ENCODE peak calls at places on chromosomes 1 and 21, in seven cellular contexts. M, I, F, O, E, B and R are unnamed samples.

GRCh38 chr1:6587261-6588005 is 7.6 kb downstream of the ZBTB48 start:
- DNase-seq in M (no peak), I (no peak), F (peak), O (no peak), E (no peak), B (peak), R (no peak)

GRCh38 chr1:202982715-202983435 is 15.8 kb upstream of the CYB5R1 start:
- DNase-seq in M (no peak), I (no peak), F (no peak), O (no peak), E (no peak), B (no peak), R (no peak)

GRCh38 chr1:48999321-48999720 is 222.6 kb upstream of the BEND5 start:
- DNase-seq in M (no peak), I (no peak), F (no peak), O (no peak), E (no peak), B (no peak), R (peak)

GRCh38 chr1:209190591-209191241 is 392.8 kb upstream of the CAMK1G start:
- DNase-seq in M (peak), I (no peak), F (no peak), O (peak), E (peak), B (no peak), R (peak)

GRCh38 chr1:214280386-214281029 is 451 bp upstream of the SMYD2 start:
- DNase-seq in M (peak), I (no peak), F (peak), O (peak), E (no peak), B (peak), R (no peak)

GRCh38 chr1:180249725-180250498 is 19.8 kb downstream of the LHX4 start:
- DNase-seq in M (no peak), I (no peak), F (no peak), O (no peak), E (no peak), B (peak), R (no peak)

GRCh38 chr1:155044812-155045690 is 6.1 kb upstream of the ADAM15 start:
- DNase-seq in M (peak), I (peak), F (peak), O (peak), E (no peak), B (peak), R (peak)

GRCh38 chr1:55064861-55065263 is 25.5 kb downstream of the PCSK9 start:
- DNase-seq in M (peak), I (no peak), F (peak), O (no peak), E (no peak), B (peak), R (no peak)

GRCh38 chr21:34844033-34844923 is 175.5 kb downstream of the CLIC6 start:
- DNase-seq in M (peak), I (no peak), F (no peak), O (no peak), E (no peak), B (peak), R (no peak)

GRCh38 chr1:3431266-3431665 is 23.2 kb upstream of the ARHGEF16 start:
- DNase-seq in M (no peak), I (no peak), F (no peak), O (no peak), E (no peak), B (peak), R (peak)

GRCh38 chr21:30216041-30216723 is at the start of gene CLDN8:
- DNase-seq in M (no peak), I (no peak), F (no peak), O (no peak), E (no peak), B (no peak), R (no peak)

GRCh38 chr21:41453761-41454160 is 27.7 kb downstream of the MX1 start:
- DNase-seq in M (no peak), I (no peak), F (no peak), O (no peak), E (no peak), B (no peak), R (no peak)

GRCh38 chr1:59008599-59009347 is 224.9 kb upstream of the JUN start:
- DNase-seq in M (peak), I (no peak), F (no peak), O (no peak), E (no peak), B (no peak), R (peak)

GRCh38 chr1:247376659-247377058 is 39.3 kb upstream of the NLRP3 start:
- DNase-seq in M (no peak), I (no peak), F (no peak), O (no peak), E (no peak), B (no peak), R (no peak)

GRCh38 chr1:165185161-165185889 is 171.2 kb downstream of the LMX1A start:
- DNase-seq in M (no peak), I (no peak), F (no peak), O (no peak), E (no peak), B (no peak), R (no peak)

GRCh38 chr1:156499703-156500577 is 635 bp downstream of the MEF2D start:
- DNase-seq in M (peak), I (peak), F (peak), O (no peak), E (no peak), B (peak), R (peak)

GRCh38 chr1:21619041-21619947 is 49.9 kb downstream of the RAP1GAP start:
- DNase-seq in M (no peak), I (no peak), F (no peak), O (peak), E (no peak), B (no peak), R (peak)

GRCh38 chr1:94599090-94599813 is 57.7 kb upstream of the F3 start:
- DNase-seq in M (peak), I (no peak), F (no peak), O (peak), E (no peak), B (no peak), R (no peak)

GRCh38 chr1:156151093-156151688 is 2.2 kb upstream of the SEMA4A start:
- DNase-seq in M (peak), I (no peak), F (no peak), O (no peak), E (no peak), B (no peak), R (no peak)

GRCh38 chr1:12369258-12369657 is 139.4 kb downstream of the VPS13D start:
- DNase-seq in M (no peak), I (no peak), F (no peak), O (no peak), E (no peak), B (no peak), R (no peak)

GRCh38 chr1:230798491-230798890 is 51.3 kb downstream of the CAPN9 start:
- DNase-seq in M (no peak), I (no peak), F (no peak), O (no peak), E (no peak), B (no peak), R (no peak)

GRCh38 chr1:99661780-99662179 is 15.9 kb downstream of the PALMD start:
- DNase-seq in M (peak), I (no peak), F (no peak), O (no peak), E (no peak), B (no peak), R (no peak)

GRCh38 chr1:166410083-166410385 is 243.2 kb upstream of the FAM78B start:
- DNase-seq in M (no peak), I (no peak), F (no peak), O (no peak), E (no peak), B (no peak), R (no peak)

GRCh38 chr1:227330709-227331108 is 12.4 kb upstream of the CDC42BPA start:
- DNase-seq in M (no peak), I (no peak), F (no peak), O (no peak), E (no peak), B (no peak), R (no peak)

GRCh38 chr1:12099610-12100009 is 36.5 kb downstream of the TNFRSF8 start:
- DNase-seq in M (no peak), I (no peak), F (no peak), O (no peak), E (no peak), B (no peak), R (no peak)

GRCh38 chr1:58618303-58618702 is 41.3 kb upstream of the TACSTD2 start:
- DNase-seq in M (peak), I (no peak), F (no peak), O (no peak), E (no peak), B (peak), R (no peak)

GRCh38 chr1:38474738-38475623 is 384.6 kb downstream of the RRAGC start:
- DNase-seq in M (no peak), I (no peak), F (no peak), O (no peak), E (peak), B (no peak), R (no peak)

GRCh38 chr1:225999912-226000337 is 782 bp upstream of the SDE2 start:
- DNase-seq in M (no peak), I (no peak), F (no peak), O (no peak), E (no peak), B (no peak), R (no peak)

GRCh38 chr1:156887324-156887723 is 6.2 kb upstream of the PEAR1 start:
- DNase-seq in M (no peak), I (no peak), F (no peak), O (no peak), E (no peak), B (peak), R (no peak)